ENCODE peak calls at places on chromosomes 4 and X, in four cellular contexts. One of them, this sample, is unnamed.
A peak's percentile ranks its signal among the peaks of the same experiment; 100 is the strongest.

GRCh38 chrX:49844622-49845021 is 15.5 kb downstream of the PAGE4 start:
- DNase-seq in H9: no peak
- DNase-seq in IMR-90: no peak
- DNase-seq in neuronal stem cell: no peak
- DNase-seq in this sample: no peak

GRCh38 chr4:55431710-55432336 is 36.1 kb downstream of the TMEM165 start:
- DNase-seq in H9: no peak
- DNase-seq in IMR-90: no peak
- DNase-seq in neuronal stem cell: no peak
- DNase-seq in this sample: no peak

GRCh38 chr4:37715889-37716402 is 29.8 kb upstream of the RELL1 start:
- DNase-seq in H9: no peak
- DNase-seq in IMR-90: peak; percentile 66
- DNase-seq in neuronal stem cell: no peak
- DNase-seq in this sample: no peak

GRCh38 chr4:158875026-158875425 is 106.2 kb downstream of the FNIP2 start:
- DNase-seq in H9: no peak
- DNase-seq in IMR-90: no peak
- DNase-seq in neuronal stem cell: no peak
- DNase-seq in this sample: no peak

GRCh38 chr4:140103676-140104075 is 50.3 kb downstream of the MAML3 start:
- DNase-seq in H9: no peak
- DNase-seq in IMR-90: peak; percentile 62
- DNase-seq in neuronal stem cell: no peak
- DNase-seq in this sample: no peak

GRCh38 chr4:147582386-147583077 is 34.7 kb upstream of the TMEM184C start:
- DNase-seq in H9: no peak
- DNase-seq in IMR-90: peak; percentile 87
- DNase-seq in neuronal stem cell: no peak
- DNase-seq in this sample: no peak

GRCh38 chr4:101693842-101694398 is 96.6 kb upstream of the BANK1 start:
- DNase-seq in H9: no peak
- DNase-seq in IMR-90: no peak
- DNase-seq in neuronal stem cell: no peak
- DNase-seq in this sample: no peak

GRCh38 chr4:6731780-6732179 is 15.8 kb downstream of the BLOC1S4 start:
- DNase-seq in H9: no peak
- DNase-seq in IMR-90: no peak
- DNase-seq in neuronal stem cell: no peak
- DNase-seq in this sample: no peak

GRCh38 chr4:125703443-125703842 is 388.7 kb downstream of the FAT4 start:
- DNase-seq in H9: no peak
- DNase-seq in IMR-90: peak; percentile 61
- DNase-seq in neuronal stem cell: no peak
- DNase-seq in this sample: no peak

GRCh38 chr4:99811850-99812249 is 4.8 kb upstream of the DAPP1 start:
- DNase-seq in H9: no peak
- DNase-seq in IMR-90: peak; percentile 20
- DNase-seq in neuronal stem cell: no peak
- DNase-seq in this sample: no peak

GRCh38 chr4:74840931-74841330 is 46.6 kb upstream of the BTC start:
- DNase-seq in H9: no peak
- DNase-seq in IMR-90: no peak
- DNase-seq in neuronal stem cell: no peak
- DNase-seq in this sample: no peak

GRCh38 chr4:15378055-15378454 is 49.8 kb upstream of the C1QTNF7 start:
- DNase-seq in H9: no peak
- DNase-seq in IMR-90: peak; percentile 38
- DNase-seq in neuronal stem cell: no peak
- DNase-seq in this sample: no peak

GRCh38 chrX:44915361-44915868 is 42.4 kb downstream of the KDM6A start:
- DNase-seq in H9: no peak
- DNase-seq in IMR-90: peak; percentile 20
- DNase-seq in neuronal stem cell: no peak
- DNase-seq in this sample: no peak

GRCh38 chr4:29375716-29376115 is 1344.5 kb upstream of the PCDH7 start:
- DNase-seq in H9: no peak
- DNase-seq in IMR-90: no peak
- DNase-seq in neuronal stem cell: no peak
- DNase-seq in this sample: no peak

GRCh38 chr4:140829825-140830224 is 73.6 kb upstream of the TBC1D9 start:
- DNase-seq in H9: no peak
- DNase-seq in IMR-90: no peak
- DNase-seq in neuronal stem cell: no peak
- DNase-seq in this sample: no peak

GRCh38 chr4:85748654-85749053 is 273.7 kb downstream of the ARHGAP24 start:
- DNase-seq in H9: no peak
- DNase-seq in IMR-90: no peak
- DNase-seq in neuronal stem cell: no peak
- DNase-seq in this sample: no peak

GRCh38 chr4:72375050-72375736 is 193.8 kb downstream of the ADAMTS3 start:
- DNase-seq in H9: no peak
- DNase-seq in IMR-90: peak; percentile 69
- DNase-seq in neuronal stem cell: no peak
- DNase-seq in this sample: no peak

GRCh38 chr4:39621582-39621981 is 17.1 kb downstream of the SMIM14 start:
- DNase-seq in H9: peak; percentile 44
- DNase-seq in IMR-90: peak; percentile 81
- DNase-seq in neuronal stem cell: no peak
- DNase-seq in this sample: no peak

GRCh38 chr4:82811838-82812672 is 13.5 kb upstream of the SCD5 start:
- DNase-seq in H9: no peak
- DNase-seq in IMR-90: peak; percentile 41
- DNase-seq in neuronal stem cell: peak; percentile 57
- DNase-seq in this sample: no peak

GRCh38 chrX:73987166-73987565 is 316.8 kb upstream of the ZCCHC13 start:
- DNase-seq in H9: no peak
- DNase-seq in IMR-90: no peak
- DNase-seq in neuronal stem cell: no peak
- DNase-seq in this sample: no peak

GRCh38 chr4:52863324-52863723 is 1.2 kb downstream of the RASL11B start:
- DNase-seq in H9: no peak
- DNase-seq in IMR-90: no peak
- DNase-seq in neuronal stem cell: no peak
- DNase-seq in this sample: no peak

GRCh38 chr4:55491486-55491885 is 55.2 kb downstream of the CLOCK start:
- DNase-seq in H9: no peak
- DNase-seq in IMR-90: peak; percentile 76
- DNase-seq in neuronal stem cell: no peak
- DNase-seq in this sample: no peak

GRCh38 chr4:153418581-153418980 is 47.6 kb upstream of the TMEM131L start:
- DNase-seq in H9: peak; percentile 40
- DNase-seq in IMR-90: peak; percentile 54
- DNase-seq in neuronal stem cell: no peak
- DNase-seq in this sample: peak; percentile 32

GRCh38 chrX:103538728-103539127 is 19.4 kb upstream of the RAB40A start:
- DNase-seq in H9: no peak
- DNase-seq in IMR-90: peak; percentile 21
- DNase-seq in neuronal stem cell: no peak
- DNase-seq in this sample: no peak

GRCh38 chr4:106266201-106266600 is 49.8 kb downstream of the TBCK start:
- DNase-seq in H9: no peak
- DNase-seq in IMR-90: peak; percentile 68
- DNase-seq in neuronal stem cell: no peak
- DNase-seq in this sample: no peak

GRCh38 chr4:3436048-3436797 is 5.5 kb upstream of the HGFAC start:
- DNase-seq in H9: no peak
- DNase-seq in IMR-90: no peak
- DNase-seq in neuronal stem cell: no peak
- DNase-seq in this sample: no peak

GRCh38 chr4:70392057-70392776 is 5.5 kb upstream of the OPRPN start:
- DNase-seq in H9: no peak
- DNase-seq in IMR-90: no peak
- DNase-seq in neuronal stem cell: no peak
- DNase-seq in this sample: no peak

GRCh38 chrX:153477458-153477857 is 7.1 kb upstream of the HAUS7 start:
- DNase-seq in H9: no peak
- DNase-seq in IMR-90: no peak
- DNase-seq in neuronal stem cell: no peak
- DNase-seq in this sample: no peak
- H3K14ac ChIP-seq in H9: no peak overlapping the region
- H3K14ac ChIP-seq in IMR-90: peak overlapping the region; percentile 97
- H3K14ac ChIP-seq in neuronal stem cell: no peak overlapping the region
- H3K14ac ChIP-seq in this sample: no peak overlapping the region

GRCh38 chr4:150583287-150584197 is 1.6 kb downstream of the MAB21L2 start:
- DNase-seq in H9: peak; percentile 74
- DNase-seq in IMR-90: peak; percentile 47
- DNase-seq in neuronal stem cell: peak; percentile 44
- DNase-seq in this sample: peak; percentile 76
- H3K23ac ChIP-seq in H9: no peak overlapping the region
- H3K23ac ChIP-seq in IMR-90: peak overlapping the region; percentile 99
- H3K23ac ChIP-seq in neuronal stem cell: peak overlapping the region; percentile 61
- H3K23ac ChIP-seq in this sample: no peak overlapping the region

GRCh38 chrX:39938466-39938865 is 159.3 kb downstream of the BCOR start:
- DNase-seq in H9: no peak
- DNase-seq in IMR-90: no peak
- DNase-seq in neuronal stem cell: no peak
- DNase-seq in this sample: no peak

GRCh38 chrX:39939678-39940077 is 158.1 kb downstream of the BCOR start:
- DNase-seq in H9: no peak
- DNase-seq in IMR-90: no peak
- DNase-seq in neuronal stem cell: no peak
- DNase-seq in this sample: no peak

GRCh38 chrX:39945709-39946108 is 152.0 kb downstream of the BCOR start:
- DNase-seq in H9: no peak
- DNase-seq in IMR-90: no peak
- DNase-seq in neuronal stem cell: no peak
- DNase-seq in this sample: no peak

GRCh38 chrX:39944416-39944815 is 153.3 kb downstream of the BCOR start:
- DNase-seq in H9: no peak
- DNase-seq in IMR-90: no peak
- DNase-seq in neuronal stem cell: no peak
- DNase-seq in this sample: no peak

DNA sequence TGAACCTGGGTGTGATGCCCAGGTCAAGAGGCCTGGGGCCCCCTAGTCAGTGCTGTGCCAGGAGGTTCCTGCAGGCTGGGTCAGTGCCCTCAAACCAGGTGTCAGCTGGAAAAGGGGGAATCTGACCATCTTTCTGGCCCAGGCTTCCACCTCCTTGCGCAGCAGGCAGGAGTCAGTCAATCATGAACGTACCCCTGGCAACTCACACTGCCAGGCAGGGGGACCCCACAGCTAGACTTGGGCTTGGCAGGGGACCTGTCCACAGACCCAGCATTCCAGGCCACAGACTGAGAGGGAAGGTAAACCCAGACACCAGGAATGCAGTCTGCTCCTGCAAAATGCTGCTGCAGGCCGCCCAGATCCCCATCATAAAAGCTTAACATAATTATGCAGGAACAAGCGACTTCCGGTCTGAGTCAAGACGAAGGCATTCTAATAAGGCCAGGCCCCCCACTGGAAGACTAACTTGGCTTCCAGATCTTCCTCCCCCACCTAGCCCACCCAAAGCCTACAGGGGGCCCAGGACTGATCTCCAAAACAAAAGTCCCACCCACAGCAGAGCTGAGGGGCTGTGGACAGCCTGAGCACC is 156.3 kb downstream of the BCOR start:
- DNase-seq in H9: no peak
- DNase-seq in IMR-90: no peak
- DNase-seq in neuronal stem cell: no peak
- DNase-seq in this sample: no peak
- H3K4ac ChIP-seq in H9: no peak overlapping the region
- H3K4ac ChIP-seq in IMR-90: no peak overlapping the region
- H3K4ac ChIP-seq in neuronal stem cell: no peak overlapping the region
- H3K4ac ChIP-seq in this sample: no peak overlapping the region

GRCh38 chr4:94208918-94209317 is 1.3 kb downstream of the SMARCAD1 start:
- DNase-seq in H9: no peak
- DNase-seq in IMR-90: no peak
- DNase-seq in neuronal stem cell: no peak
- DNase-seq in this sample: no peak

GRCh38 chr4:94208268-94208667 is 603 bp downstream of the SMARCAD1 start:
- DNase-seq in H9: no peak
- DNase-seq in IMR-90: no peak
- DNase-seq in neuronal stem cell: no peak
- DNase-seq in this sample: no peak

GRCh38 chr4:94202769-94203168 is 4.9 kb upstream of the SMARCAD1 start:
- DNase-seq in H9: no peak
- DNase-seq in IMR-90: no peak
- DNase-seq in neuronal stem cell: no peak
- DNase-seq in this sample: no peak

GRCh38 chr4:94207469-94208224 is at the start of gene SMARCAD1:
- DNase-seq in H9: peak; percentile 93
- DNase-seq in IMR-90: peak; percentile 97
- DNase-seq in neuronal stem cell: peak; percentile 94
- DNase-seq in this sample: peak; percentile 75
- H3K14ac ChIP-seq in H9: peak within 1 kb of the TSS; percentile 91
- H3K14ac ChIP-seq in IMR-90: peak within 1 kb of the TSS; percentile 100
- H3K14ac ChIP-seq in neuronal stem cell: no peak within 1 kb of the TSS
- H3K14ac ChIP-seq in this sample: no peak within 1 kb of the TSS

GRCh38 chr4:88097781-88098180 is 60.7 kb downstream of the ABCG2 start:
- DNase-seq in H9: no peak
- DNase-seq in IMR-90: peak; percentile 26
- DNase-seq in neuronal stem cell: no peak
- DNase-seq in this sample: no peak
- H3K23ac ChIP-seq in H9: no peak overlapping the region
- H3K23ac ChIP-seq in IMR-90: no peak overlapping the region
- H3K23ac ChIP-seq in neuronal stem cell: no peak overlapping the region
- H3K23ac ChIP-seq in this sample: no peak overlapping the region

GRCh38 chr4:54227261-54228063 is 1.6 kb upstream of the PDGFRA start:
- DNase-seq in H9: peak; percentile 72
- DNase-seq in IMR-90: peak; percentile 80
- DNase-seq in neuronal stem cell: peak; percentile 57
- DNase-seq in this sample: peak; percentile 64
- H3K4ac ChIP-seq in H9: no peak overlapping the region
- H3K4ac ChIP-seq in IMR-90: peak overlapping the region; percentile 98
- H3K4ac ChIP-seq in neuronal stem cell: no peak overlapping the region
- H3K4ac ChIP-seq in this sample: peak overlapping the region; percentile 70

GRCh38 chr4:183443609-183444148 is 757 bp upstream of the CDKN2AIP start:
- DNase-seq in H9: peak; percentile 78
- DNase-seq in IMR-90: peak; percentile 52
- DNase-seq in neuronal stem cell: no peak
- DNase-seq in this sample: no peak
- H3K14ac ChIP-seq in H9: peak overlapping the region; percentile 99
- H3K14ac ChIP-seq in IMR-90: peak overlapping the region; percentile 88
- H3K14ac ChIP-seq in neuronal stem cell: peak overlapping the region; percentile 90
- H3K14ac ChIP-seq in this sample: no peak overlapping the region

DNA sequence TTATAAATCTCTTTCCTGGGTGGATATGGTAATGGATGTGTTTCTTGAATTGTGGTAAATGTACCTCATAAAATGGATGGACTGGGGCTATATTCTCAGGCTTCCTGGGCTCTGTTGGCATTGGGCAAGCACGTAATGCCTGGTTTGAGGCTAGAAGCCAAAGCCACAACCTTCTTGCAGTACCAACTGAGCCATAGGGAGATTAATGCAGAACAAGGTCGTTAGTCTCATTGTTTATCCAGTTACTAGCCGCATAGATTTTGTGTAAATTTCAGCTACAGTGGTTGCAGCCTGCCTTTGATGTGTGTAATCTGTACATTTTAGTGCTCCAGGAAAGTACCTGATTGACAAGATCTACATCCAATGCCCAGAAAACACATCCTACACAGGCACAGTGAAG is 7.2 kb upstream of the LEF1 start:
- DNase-seq in H9: no peak
- DNase-seq in IMR-90: no peak
- DNase-seq in neuronal stem cell: no peak
- DNase-seq in this sample: no peak
- H3K23ac ChIP-seq in H9: no peak overlapping the region
- H3K23ac ChIP-seq in IMR-90: no peak overlapping the region
- H3K23ac ChIP-seq in neuronal stem cell: no peak overlapping the region
- H3K23ac ChIP-seq in this sample: no peak overlapping the region

GRCh38 chr4:109301691-109302365 is 630 bp downstream of the COL25A1 start:
- DNase-seq in H9: peak; percentile 46
- DNase-seq in IMR-90: no peak
- DNase-seq in neuronal stem cell: no peak
- DNase-seq in this sample: no peak
- H3K4ac ChIP-seq in H9: no peak overlapping the region
- H3K4ac ChIP-seq in IMR-90: no peak overlapping the region
- H3K4ac ChIP-seq in neuronal stem cell: peak overlapping the region; percentile 18
- H3K4ac ChIP-seq in this sample: no peak overlapping the region

This sample was measured in H1.